ENCODE peak calls at places on chromosomes 4 and X, in six cellular contexts. Y is DND-41, G is esophagus muscularis mucosa, R is fibroblast of pulmonary artery, A is endodermal cell, S is fibroblast of lung. V is an unnamed sample.

GRCh38 chr4:181294421-181294820 is 948.8 kb upstream of the TENM3 start:
- DNase-seq in S (no peak), Y (no peak), A (no peak), R (no peak), G (no peak), V (no peak)

GRCh38 chr4:75327804-75328512 is 186.2 kb downstream of the RCHY1 start:
- DNase-seq in G (no peak), A (no peak), Y (no peak), R (peak), S (peak), V (no peak)

GRCh38 chr4:41060352-41061318 is 153.7 kb downstream of the APBB2 start:
- DNase-seq in S (peak), A (no peak), Y (no peak), G (no peak), R (no peak), V (no peak)

GRCh38 chr4:168805341-168805740 is 204.7 kb downstream of the CBR4 start:
- DNase-seq in Y (no peak), A (no peak), G (no peak), R (no peak), S (peak), V (no peak)

GRCh38 chr4:99722006-99722405 is 64.4 kb upstream of the C4orf54 start:
- DNase-seq in S (no peak), A (no peak), Y (no peak), G (no peak), R (peak), V (no peak)

GRCh38 chrX:20432048-20432447 is 165.3 kb upstream of the RPS6KA3 start:
- DNase-seq in S (peak), Y (no peak), A (no peak), G (no peak), R (peak), V (no peak)

GRCh38 chrX:25536307-25536970 is 520.7 kb upstream of the ARX start:
- DNase-seq in A (no peak), G (no peak), S (no peak), Y (no peak), R (no peak), V (no peak)

GRCh38 chrX:102712967-102713677 is 874 bp downstream of the GPRASP2 start:
- DNase-seq in S (peak), Y (no peak), A (peak), R (peak), G (no peak), V (no peak)

GRCh38 chr4:182560358-182560757 is 317.2 kb downstream of the TENM3 start:
- DNase-seq in Y (no peak), A (peak), R (no peak), G (no peak), S (peak), V (no peak)

GRCh38 chrX:57607295-57608187 is 15.7 kb downstream of the ZXDB start:
- DNase-seq in S (no peak), G (no peak), A (peak), R (no peak), Y (no peak), V (no peak)

GRCh38 chrX:84078991-84079390 is 109.0 kb downstream of the RPS6KA6 start:
- DNase-seq in G (no peak), Y (no peak), A (no peak), R (no peak), S (no peak), V (no peak)

GRCh38 chrX:10118530-10118929 is 38.2 kb upstream of the CLCN4 start:
- DNase-seq in Y (no peak), S (no peak), R (no peak), G (no peak), A (no peak), V (no peak)

GRCh38 chrX:10124506-10125247 is 32.1 kb upstream of the CLCN4 start:
- DNase-seq in R (no peak), G (no peak), A (no peak), Y (no peak), S (no peak), V (no peak)

GRCh38 chrX:10119399-10119990 is 37.3 kb upstream of the CLCN4 start:
- DNase-seq in R (peak), Y (peak), S (peak), A (peak), G (peak), V (peak)

GRCh38 chrX:10120828-10121227 is 35.9 kb upstream of the CLCN4 start:
- DNase-seq in S (no peak), A (no peak), R (no peak), Y (no peak), G (no peak), V (no peak)

GRCh38 chrX:10121787-10122186 is 35.0 kb upstream of the CLCN4 start:
- DNase-seq in A (no peak), R (no peak), S (no peak), G (no peak), Y (no peak), V (no peak)
- H3K4me3 ChIP-seq in A (no peak), R (no peak), S (no peak), G (no peak), Y (no peak), V (no peak)

DNA sequence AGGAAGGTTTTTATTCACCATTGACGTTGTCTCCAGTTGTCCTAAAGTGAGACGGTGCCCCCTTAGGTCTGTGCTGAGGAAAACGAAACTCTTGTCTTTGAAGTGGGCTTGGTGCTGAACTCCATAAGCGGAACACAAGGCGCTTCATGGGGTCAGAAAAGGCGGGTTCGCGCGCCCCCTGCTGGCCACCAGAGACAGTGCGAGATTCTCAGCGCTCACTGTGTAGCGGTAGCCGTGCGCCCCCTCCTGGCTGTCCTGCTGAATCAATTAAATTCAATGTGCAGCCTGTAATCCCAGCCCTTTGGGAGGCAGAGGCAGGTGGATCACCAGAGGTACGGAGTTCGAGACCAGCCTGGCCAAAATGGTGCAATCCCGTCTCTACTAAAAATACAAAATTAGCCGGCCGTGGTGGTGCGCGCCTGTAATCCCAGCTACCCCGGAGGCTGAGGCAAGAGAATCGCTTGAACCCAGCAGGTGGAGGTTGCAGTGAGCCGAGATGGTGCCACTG is 64.1 kb downstream of the RLIM start:
- DNase-seq in A (peak), R (peak), G (peak), Y (peak), S (peak), V (peak)
- H3K4me3 ChIP-seq in A (no peak), R (peak), G (no peak), Y (peak), S (no peak), V (peak)

GRCh38 chr4:11111370-11111769 is 317.3 kb downstream of the HS3ST1 start:
- DNase-seq in S (no peak), R (no peak), Y (no peak), A (no peak), G (no peak), V (no peak)
- H3K4me3 ChIP-seq in S (no peak), R (no peak), Y (no peak), A (no peak), G (no peak), V (no peak)

GRCh38 chr4:153449338-153449737 is 16.8 kb upstream of the TMEM131L start:
- DNase-seq in R (no peak), Y (no peak), G (no peak), A (no peak), S (no peak), V (no peak)

GRCh38 chr4:153447175-153447887 is 18.8 kb upstream of the TMEM131L start:
- DNase-seq in Y (no peak), G (no peak), R (peak), A (no peak), S (peak), V (no peak)

GRCh38 chr4:153451931-153452660 is 14.1 kb upstream of the TMEM131L start:
- DNase-seq in A (peak), R (no peak), G (no peak), Y (no peak), S (no peak), V (no peak)

GRCh38 chr4:153450545-153450917 is 15.6 kb upstream of the TMEM131L start:
- DNase-seq in G (no peak), S (no peak), R (no peak), A (peak), Y (peak), V (peak)

DNA sequence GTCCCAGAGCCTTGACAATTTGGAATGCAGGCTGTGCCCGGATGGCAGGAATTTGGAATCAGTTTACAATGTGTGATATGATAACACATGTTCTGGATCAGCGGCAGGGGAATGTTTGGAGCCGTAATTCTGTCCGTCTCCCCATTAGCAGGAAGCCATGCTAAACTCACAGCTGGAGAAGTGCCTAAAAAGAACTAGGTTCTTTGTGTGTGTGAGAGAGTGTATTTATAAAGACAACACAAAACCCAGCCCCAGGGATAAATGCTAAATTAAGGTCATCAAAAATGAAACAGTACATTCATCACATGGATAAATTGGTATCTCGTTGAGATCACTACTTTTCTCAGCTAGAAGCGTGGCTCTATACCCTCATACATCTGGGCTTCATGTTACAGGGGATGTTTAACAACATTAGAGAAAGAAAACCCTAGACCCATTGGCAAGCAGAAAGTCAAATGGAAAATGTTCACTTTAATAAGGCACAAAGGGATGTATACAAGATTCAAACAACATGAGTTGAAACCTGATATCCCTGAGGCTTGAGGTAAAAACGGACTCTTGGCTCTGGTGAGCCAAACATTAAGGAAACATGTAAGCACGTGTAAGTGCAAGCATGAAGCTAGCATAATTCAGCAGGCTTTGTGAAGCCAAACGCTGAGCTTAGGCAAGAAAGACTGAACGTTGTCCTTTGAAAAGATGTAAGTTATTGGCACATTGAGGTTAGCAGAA is 18.0 kb upstream of the TMEM131L start:
- DNase-seq in A (no peak), G (no peak), Y (no peak), R (peak), S (peak), V (no peak)
- H3K4me3 ChIP-seq in A (no peak), G (peak), Y (no peak), R (no peak), S (peak), V (no peak)

DNA sequence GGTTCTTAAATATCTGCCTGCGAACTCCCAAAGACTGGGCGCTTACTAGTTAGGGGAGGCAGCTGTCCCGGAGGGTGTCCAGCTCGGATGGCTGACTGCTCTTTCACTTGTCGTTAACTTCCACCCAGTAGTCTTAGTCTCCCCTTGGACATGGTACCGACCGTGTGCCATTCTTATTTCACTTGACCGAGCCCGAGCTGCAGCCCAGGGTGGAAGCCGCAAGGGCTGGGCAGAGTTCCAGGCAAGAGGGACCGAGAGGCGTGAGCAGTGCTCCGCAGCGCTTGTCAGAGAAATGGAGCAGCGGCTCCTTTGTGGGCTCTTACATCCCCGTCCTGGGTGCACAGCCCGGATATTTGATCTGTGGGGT is 347 bp upstream of the SLITRK2 start:
- DNase-seq in Y (no peak), A (peak), S (peak), G (no peak), R (no peak), V (no peak)
- H3K4me3 ChIP-seq in Y (no peak), A (no peak), S (no peak), G (peak), R (no peak), V (no peak)

GRCh38 chr4:114364857-114365256 is 233.8 kb upstream of the UGT8 start:
- DNase-seq in Y (no peak), A (peak), G (no peak), S (peak), R (peak), V (no peak)
- H3K4me3 ChIP-seq in Y (no peak), A (no peak), G (no peak), S (no peak), R (no peak), V (no peak)

DNA sequence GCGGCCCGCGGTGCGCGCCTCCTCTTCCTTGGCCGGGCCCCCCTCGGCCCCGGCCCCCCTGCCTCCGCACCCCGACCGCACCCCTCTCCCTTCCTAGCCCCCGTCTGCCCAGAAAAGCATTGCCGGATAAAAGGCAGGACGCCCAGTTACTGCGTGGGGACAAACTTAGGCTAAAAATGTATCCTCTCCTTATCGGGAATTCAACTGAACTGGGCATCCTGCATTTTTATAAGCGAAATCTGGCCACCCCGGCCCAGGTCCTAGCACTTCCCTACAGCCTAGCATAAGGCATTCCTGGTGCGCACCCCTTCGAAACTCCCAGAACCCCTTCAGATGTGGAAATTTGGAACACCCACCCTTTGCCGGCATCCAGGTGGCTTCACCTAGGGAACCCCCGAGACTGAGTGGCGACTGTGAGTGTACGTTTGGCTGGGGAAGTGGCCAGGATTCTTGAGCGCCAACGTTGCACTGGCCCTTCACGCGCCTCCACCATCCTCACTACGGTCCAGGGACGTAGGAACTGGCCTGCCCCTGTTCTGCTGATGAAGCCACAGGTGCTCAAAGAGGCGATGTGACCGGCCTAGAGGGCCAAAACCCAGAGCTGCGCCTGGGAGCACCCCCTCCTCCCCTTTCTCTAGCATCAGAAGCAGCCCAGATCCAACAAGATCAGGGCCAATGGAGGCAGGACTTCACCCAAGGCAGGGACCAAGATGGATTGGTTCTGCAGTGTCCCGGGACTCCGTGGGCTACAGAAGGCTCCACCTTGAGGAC is 5.7 kb upstream of the RNF4 start:
- DNase-seq in Y (no peak), A (peak), G (no peak), S (no peak), R (no peak), V (no peak)
- H3K4me3 ChIP-seq in Y (peak), A (no peak), G (peak), S (no peak), R (peak), V (peak)

GRCh38 chr4:165462009-165462408 is 83.2 kb downstream of the CPE start:
- DNase-seq in S (no peak), G (no peak), Y (no peak), A (no peak), R (no peak), V (no peak)

GRCh38 chr4:165458451-165458850 is 79.6 kb downstream of the CPE start:
- DNase-seq in S (peak), A (no peak), Y (no peak), G (no peak), R (peak), V (no peak)

GRCh38 chr4:165464338-165464737 is 85.5 kb downstream of the CPE start:
- DNase-seq in S (no peak), R (no peak), A (no peak), Y (no peak), G (no peak), V (no peak)

GRCh38 chr4:165457793-165458192 is 79.0 kb downstream of the CPE start:
- DNase-seq in A (no peak), R (no peak), S (no peak), Y (no peak), G (no peak), V (no peak)

GRCh38 chr4:165461176-165461835 is 82.5 kb downstream of the CPE start:
- DNase-seq in S (peak), Y (no peak), A (no peak), G (no peak), R (peak), V (no peak)
- H3K4me3 ChIP-seq in S (no peak), Y (no peak), A (no peak), G (no peak), R (no peak), V (no peak)

DNA sequence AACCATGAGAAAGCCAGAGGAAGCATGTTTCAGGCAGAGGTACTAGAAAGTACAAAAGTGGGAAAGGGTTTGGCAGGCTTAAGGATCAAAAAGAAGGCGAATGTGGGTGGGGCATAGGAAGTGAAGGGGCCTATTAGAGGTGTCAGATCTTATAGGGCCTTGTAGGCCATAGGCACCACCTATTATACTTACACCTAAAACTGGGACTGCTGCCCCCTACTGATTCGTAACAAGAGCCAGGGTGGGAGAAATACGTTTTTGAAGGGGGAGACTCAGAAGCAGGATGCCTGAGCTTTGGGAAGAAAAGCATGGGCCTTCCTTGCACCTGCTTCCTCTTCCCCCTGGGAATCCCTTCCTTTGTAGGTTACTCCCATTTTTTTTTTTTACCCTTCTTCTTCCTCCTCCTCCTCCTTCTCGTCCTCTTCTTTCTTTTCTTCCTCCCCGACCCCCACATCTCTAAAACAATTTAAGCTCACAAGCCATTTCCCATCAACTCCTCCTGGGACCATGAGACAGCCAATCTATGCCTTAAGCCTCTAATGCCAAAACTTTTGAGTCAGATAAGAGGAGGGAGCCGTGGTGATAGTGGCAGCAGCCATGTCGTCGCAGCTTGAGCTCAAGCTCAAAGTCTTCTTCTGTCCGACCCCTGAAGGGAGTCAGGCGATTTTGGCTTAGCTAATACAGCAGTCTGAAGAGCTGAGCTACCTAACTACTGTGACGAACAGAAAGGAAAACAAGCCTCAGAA is 40.8 kb upstream of the GPC3 start:
- DNase-seq in Y (no peak), R (no peak), S (no peak), A (peak), G (no peak), V (peak)
- H3K4me3 ChIP-seq in Y (no peak), R (no peak), S (no peak), A (peak), G (no peak), V (no peak)